ENCODE peak calls at places on chromosomes 4 and X, in five cellular contexts. J, B, T, M and W are unnamed samples.

GRCh38 chr4:18815779-18816173 is 794.2 kb upstream of the LCORL start:
- DNase-seq in J (no peak), B (no peak), T (no peak), M (no peak), W (no peak)

GRCh38 chr4:156677136-156677535 is 294.5 kb downstream of the PDGFC start:
- DNase-seq in J (peak; percentile 64), B (peak; percentile 28), T (peak; percentile 6), M (peak; percentile 71), W (peak; percentile 66)

GRCh38 chr4:76950052-76950845 is 697 bp downstream of the SEPTIN11 start:
- DNase-seq in J (no peak), B (peak; percentile 85), T (no peak), M (peak; percentile 68), W (peak; percentile 73)

GRCh38 chrX:115399306-115399705 is 109.8 kb downstream of the LUZP4 start:
- DNase-seq in J (no peak), B (no peak), T (peak; percentile 2), M (no peak), W (no peak)

GRCh38 chr4:161256172-161256571 is 907.6 kb downstream of the FSTL5 start:
- DNase-seq in J (peak; percentile 19), B (no peak), T (no peak), M (no peak), W (no peak)

GRCh38 chr4:98150092-98150761 is 7.0 kb upstream of the STPG2 start:
- DNase-seq in J (no peak), B (no peak), T (no peak), M (peak; percentile 65), W (peak; percentile 64)

GRCh38 chr4:54228563-54229501 is at the start of gene PDGFRA:
- DNase-seq in J (no peak), B (peak; percentile 56), T (no peak), M (peak; percentile 85), W (peak; percentile 96)

GRCh38 chrX:86028681-86029080 is 18.7 kb downstream of the CHM start:
- DNase-seq in J (no peak), B (no peak), T (no peak), M (peak; percentile 20), W (peak; percentile 58)

GRCh38 chr4:23920716-23921446 is 31.0 kb upstream of the PPARGC1A start:
- DNase-seq in J (no peak), B (no peak), T (no peak), M (no peak), W (no peak)

GRCh38 chr4:184548651-184549341 is 74.4 kb upstream of the IRF2 start:
- DNase-seq in J (no peak), B (peak; percentile 88), T (no peak), M (no peak), W (no peak)

GRCh38 chr4:42515156-42515884 is 118.0 kb downstream of the SHISA3 start:
- DNase-seq in J (no peak), B (no peak), T (peak; percentile 46), M (peak; percentile 18), W (peak; percentile 29)

GRCh38 chr4:152559641-152560040 is 23.7 kb upstream of the FBXW7 start:
- DNase-seq in J (no peak), B (no peak), T (no peak), M (no peak), W (no peak)

GRCh38 chrX:8668797-8669196 is 63.1 kb downstream of the ANOS1 start:
- DNase-seq in J (no peak), B (no peak), T (no peak), M (no peak), W (no peak)

GRCh38 chr4:120850048-120850599 is 72.4 kb downstream of the PRDM5 start:
- DNase-seq in J (no peak), B (no peak), T (no peak), M (peak; percentile 59), W (peak; percentile 77)

GRCh38 chr4:158938462-158939044 is 164.3 kb upstream of the RAPGEF2 start:
- DNase-seq in J (no peak), B (no peak), T (no peak), M (peak; percentile 40), W (peak; percentile 41)

DNA sequence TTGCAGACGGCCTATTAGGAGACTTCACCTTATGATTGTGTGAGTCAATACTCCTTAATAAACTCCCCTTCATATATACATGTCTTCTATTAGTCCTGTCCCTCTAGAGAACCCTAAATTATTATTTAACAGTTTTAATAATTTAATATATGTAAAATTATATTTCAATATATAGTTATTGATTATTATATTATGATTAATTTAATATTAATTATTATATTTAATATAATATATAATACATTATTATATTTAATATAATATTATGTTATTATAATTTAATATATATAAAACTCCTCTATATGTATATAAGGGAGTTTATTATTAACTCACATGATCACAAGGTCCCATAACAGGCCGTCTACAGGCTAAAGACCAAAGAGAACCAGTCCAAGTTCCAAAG is 533.2 kb downstream of the ARAP2 start:
- DNase-seq in J (no peak), B (no peak), T (no peak), M (no peak), W (no peak)
- H3K9me3 ChIP-seq in J (no peaks in the 10 kb centered on the region), B (no peaks in the 10 kb centered on the region), T (no peaks in the 10 kb centered on the region), M (no peaks in the 10 kb centered on the region), W (peaks cover 27% of the 10 kb centered on the region)

GRCh38 chrX:17415242-17415815 is 40.3 kb downstream of the NHS start:
- DNase-seq in J (no peak), B (no peak), T (no peak), M (no peak), W (no peak)

GRCh38 chrX:17412692-17413091 is 37.7 kb downstream of the NHS start:
- DNase-seq in J (peak; percentile 69), B (no peak), T (no peak), M (peak; percentile 81), W (peak; percentile 49)

GRCh38 chrX:17413228-17413627 is 38.2 kb downstream of the NHS start:
- DNase-seq in J (peak; percentile 32), B (no peak), T (no peak), M (peak; percentile 80), W (peak; percentile 61)

GRCh38 chrX:17414057-17414658 is 39.2 kb downstream of the NHS start:
- DNase-seq in J (no peak), B (no peak), T (no peak), M (peak; percentile 32), W (no peak)

GRCh38 chrX:17414839-17415238 is 39.8 kb downstream of the NHS start:
- DNase-seq in J (no peak), B (peak; percentile 34), T (no peak), M (no peak), W (no peak)
- H3K9ac ChIP-seq in J (no peak overlapping the region), B (no peak overlapping the region), T (no peak overlapping the region), M (no peak overlapping the region), W (no peak overlapping the region)

DNA sequence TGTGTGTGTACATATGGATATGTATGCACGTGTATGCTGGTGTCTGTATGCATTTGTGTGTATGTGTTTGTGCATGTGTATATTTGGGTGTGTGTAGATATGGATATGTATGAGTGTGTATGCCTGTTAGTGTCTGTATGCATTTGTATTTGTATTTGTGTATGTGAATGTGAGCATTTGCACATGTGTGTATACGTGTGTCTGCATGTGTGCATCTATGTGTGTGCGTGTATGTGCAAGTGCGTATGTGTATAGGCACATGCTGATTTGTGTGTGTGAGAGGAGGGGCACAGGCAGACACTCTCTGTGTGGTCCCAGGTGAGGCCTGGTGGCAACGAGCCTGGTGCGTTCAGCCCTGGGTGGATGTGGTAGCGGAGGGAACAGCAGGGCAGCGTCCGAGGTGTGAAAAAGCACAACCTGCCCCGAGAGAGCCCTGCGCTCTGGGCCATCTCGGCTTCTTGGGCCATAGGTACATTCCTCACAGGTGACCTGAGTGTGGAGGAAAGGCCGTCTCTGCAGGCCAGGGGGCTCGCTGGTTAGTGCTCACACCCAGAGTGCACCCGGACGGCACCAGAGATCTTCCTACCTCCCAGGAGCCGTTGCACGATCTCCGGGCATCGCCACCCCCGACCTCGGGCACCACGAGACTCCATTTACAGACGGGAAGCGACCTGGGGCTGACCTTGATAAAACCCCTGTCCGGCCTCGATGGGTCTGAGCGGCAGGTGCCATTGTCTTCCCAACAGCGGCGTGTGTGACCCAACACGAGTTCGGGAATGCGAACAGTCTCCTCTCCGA is 45.0 kb downstream of the ASMT start:
- DNase-seq in J (no peak), B (no peak), T (no peak), M (no peak), W (no peak)
- H3K4me1 ChIP-seq in J (no peaks in the 10 kb centered on the region), B (no peaks in the 10 kb centered on the region), T (peaks cover 2% of the 10 kb centered on the region), M (peaks cover 9% of the 10 kb centered on the region), W (peaks cover 7% of the 10 kb centered on the region)

GRCh38 chr4:71830-72229 is 18.7 kb downstream of the ZNF595 start:
- DNase-seq in J (no peak), B (no peak), T (no peak), M (no peak), W (no peak)
- H3K9me3 ChIP-seq in J (peaks cover 30% of the 10 kb centered on the region), B (no peaks in the 10 kb centered on the region), T (peaks cover 82% of the 10 kb centered on the region), M (peaks cover 4% of the 10 kb centered on the region), W (peaks cover 84% of the 10 kb centered on the region)

GRCh38 chrX:133983243-133983973 is 2.0 kb downstream of the GPC3 start:
- DNase-seq in J (no peak), B (no peak), T (no peak), M (no peak), W (no peak)

GRCh38 chrX:133986008-133986683 is 752 bp upstream of the GPC3 start:
- DNase-seq in J (no peak), B (no peak), T (no peak), M (no peak), W (no peak)

GRCh38 chrX:133985164-133986007 is at the start of gene GPC3:
- DNase-seq in J (no peak), B (peak; percentile 32), T (peak; percentile 50), M (no peak), W (peak; percentile 64)

GRCh38 chrX:133984857-133985163 is 584 bp downstream of the GPC3 start:
- DNase-seq in J (no peak), B (no peak), T (no peak), M (no peak), W (no peak)

DNA sequence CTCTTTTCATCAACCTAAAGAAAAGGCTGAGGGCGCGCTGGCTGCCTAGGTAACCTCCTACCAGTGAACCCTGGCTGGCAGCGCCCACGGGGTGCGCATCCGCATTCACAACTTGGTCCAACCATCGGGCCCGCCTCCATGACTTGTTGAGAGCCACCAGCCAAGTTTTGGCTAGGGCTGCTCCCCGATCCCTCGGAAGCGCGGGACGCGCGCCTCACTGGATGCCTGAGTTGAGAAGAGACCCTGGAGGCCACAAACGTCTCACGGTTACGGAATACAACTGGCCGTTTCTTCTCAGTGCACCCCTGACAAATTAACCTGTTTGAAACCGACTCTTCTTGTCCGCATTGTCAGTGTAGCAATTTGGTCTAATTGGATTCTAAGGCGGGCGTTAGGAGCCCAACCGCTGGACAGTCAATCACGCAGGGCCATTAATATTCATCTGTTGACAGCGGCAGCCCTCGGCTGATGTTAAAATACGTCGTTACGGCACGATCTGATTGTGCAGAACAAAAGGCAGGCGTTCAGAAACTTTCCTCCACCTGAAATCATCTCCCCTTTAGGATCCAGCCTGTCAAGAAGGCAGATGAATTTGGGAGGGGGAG is 1.3 kb downstream of the GPC3 start:
- DNase-seq in J (no peak), B (no peak), T (no peak), M (no peak), W (no peak)
- H3K9ac ChIP-seq in J (no peak overlapping the region), B (no peak overlapping the region), T (peak overlapping the region; percentile 42), M (no peak overlapping the region), W (no peak overlapping the region)